ENCODE peak calls at places on chromosomes 12 and 14, in nine cellular contexts. X is AG04450; R is CD4-positive, alpha-beta T cell; Z is left lung; E is esophagus squamous epithelium; N is ascending aorta; W is PC-9; A is CD4-positive, CD25-positive, alpha-beta regulatory T cell; U is body of pancreas. M is an unnamed sample.

GRCh38 chr14:53692451-53693330 is 263.9 kb downstream of the BMP4 start:
- DNase-seq in N (no peak), U (no peak), X (no peak), A (no peak), E (no peak), R (no peak), W (no peak), Z (no peak), M (no peak)

GRCh38 chr12:18998343-18999270 is 130.9 kb upstream of the PLEKHA5 start:
- DNase-seq in R (no peak), A (no peak), E (no peak), Z (peak; percentile 33), U (no peak), X (peak; percentile 71), W (no peak), N (no peak), M (no peak)

GRCh38 chr12:113405687-113406086 is 2.0 kb upstream of the SDS start:
- DNase-seq in N (no peak), Z (no peak), E (no peak), X (no peak), R (no peak), U (no peak), W (no peak), A (no peak), M (no peak)

GRCh38 chr14:35808076-35808657 is 928 bp downstream of the RALGAPA1 start:
- DNase-seq in E (no peak), X (no peak), Z (no peak), N (no peak), U (peak; percentile 23), A (no peak), W (peak; percentile 36), R (no peak), M (no peak)

GRCh38 chr12:179131-179884 is 34.6 kb downstream of the SLC6A12 start:
- DNase-seq in N (no peak), X (no peak), A (no peak), W (no peak), R (no peak), U (no peak), E (no peak), Z (no peak), M (no peak)

GRCh38 chr14:56811596-56812363 is 1.5 kb upstream of the OTX2 start:
- DNase-seq in U (no peak), A (no peak), N (no peak), W (no peak), X (no peak), R (no peak), E (no peak), Z (no peak), M (no peak)

GRCh38 chr14:99125616-99126431 is 146.2 kb downstream of the BCL11B start:
- DNase-seq in E (no peak), A (no peak), W (no peak), U (no peak), N (no peak), R (no peak), Z (no peak), X (no peak), M (peak; percentile 19)

GRCh38 chr14:78135450-78135891 is 34.7 kb upstream of the NRXN3 start:
- DNase-seq in R (no peak), A (no peak), Z (no peak), U (no peak), E (no peak), N (no peak), X (no peak), W (no peak), M (no peak)

GRCh38 chr14:89911018-89911919 is 43.3 kb downstream of the EFCAB11 start:
- DNase-seq in E (no peak), R (no peak), W (no peak), A (no peak), U (peak; percentile 23), X (no peak), N (no peak), Z (no peak), M (peak; percentile 57)

GRCh38 chr14:39351708-39352107 is 80.5 kb downstream of the FBXO33 start:
- DNase-seq in U (no peak), Z (no peak), A (no peak), R (no peak), E (no peak), W (no peak), N (no peak), X (no peak), M (no peak)

DNA sequence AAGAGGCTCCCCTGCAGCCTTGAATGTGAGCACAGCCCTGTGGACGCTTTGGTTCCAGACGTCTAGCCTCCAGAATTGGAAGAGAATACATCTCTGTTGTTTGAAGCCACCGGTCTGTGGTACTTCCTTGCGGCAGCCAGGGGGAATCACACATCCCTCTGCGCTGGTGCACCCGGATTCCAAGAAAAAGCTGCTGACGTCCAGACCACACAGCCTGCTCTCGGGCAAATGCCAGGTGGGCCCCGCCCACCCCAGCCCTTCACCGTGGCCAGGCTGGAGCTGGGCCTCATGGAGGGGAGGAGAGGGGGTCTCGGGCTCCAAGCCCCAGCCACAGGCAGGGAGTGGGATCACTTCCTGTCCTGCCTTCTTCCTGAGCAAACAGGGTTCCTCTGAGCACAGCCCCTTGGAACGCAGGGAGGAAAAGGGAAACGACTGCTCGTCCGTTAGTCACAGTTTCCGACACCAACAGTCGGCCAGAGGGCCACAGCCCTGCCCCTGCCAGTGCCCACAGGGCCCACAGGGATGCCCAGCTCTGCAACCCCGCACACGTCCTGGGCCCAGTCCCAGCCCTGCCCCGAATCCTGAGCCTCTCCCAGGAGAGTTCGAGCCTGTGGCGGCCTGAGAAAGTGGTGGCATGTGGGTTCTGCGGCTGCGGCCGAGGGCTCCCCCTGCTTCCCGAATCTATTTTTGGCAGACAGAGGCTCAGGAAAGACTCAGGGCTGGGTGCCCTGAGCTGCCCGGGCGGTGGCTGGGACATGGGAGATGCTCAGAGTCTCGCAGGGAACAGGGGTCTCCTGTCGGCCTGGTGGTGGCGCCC is 85.3 kb downstream of the RFLNA start:
- DNase-seq in X (peak; percentile 58), U (no peak), E (no peak), W (no peak), A (no peak), N (peak; percentile 73), R (no peak), Z (peak; percentile 71), M (peak; percentile 38)
- H3K27ac ChIP-seq in X (peak overlapping the region; percentile 95), U (peak overlapping the region; percentile 74), E (peak overlapping the region; percentile 88), W (no peak overlapping the region), A (no peak overlapping the region), N (peak overlapping the region; percentile 89), R (no peak overlapping the region), Z (peak overlapping the region; percentile 84), M (peak overlapping the region; percentile 64)

GRCh38 chr12:2432856-2433255 is 361.9 kb upstream of the FKBP4 start:
- DNase-seq in W (no peak), X (no peak), U (no peak), N (no peak), A (no peak), E (no peak), Z (no peak), R (no peak), M (no peak)

GRCh38 chr12:2431810-2432209 is 363.0 kb upstream of the FKBP4 start:
- DNase-seq in X (no peak), E (no peak), W (no peak), U (no peak), A (no peak), Z (no peak), N (no peak), R (no peak), M (no peak)

DNA sequence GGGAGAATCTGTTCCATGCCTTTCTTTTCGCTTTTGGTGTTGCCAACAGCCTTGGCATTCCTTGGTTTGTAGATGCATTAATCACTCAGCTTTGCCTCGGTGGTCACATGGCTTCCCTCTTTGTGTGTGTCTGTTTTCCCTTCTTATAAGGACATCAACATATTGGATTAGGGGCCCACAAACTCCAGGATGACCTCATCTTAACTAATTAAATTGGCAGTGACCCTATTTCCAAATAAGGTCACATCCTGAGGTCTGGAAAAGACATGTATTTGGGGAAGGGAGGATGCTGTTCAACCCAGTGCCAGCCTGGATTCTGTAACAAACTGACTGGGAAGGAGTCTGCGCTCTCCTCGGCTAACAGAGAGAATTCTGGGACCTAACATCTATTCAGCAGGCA is 365.7 kb upstream of the FKBP4 start:
- DNase-seq in X (no peak), R (no peak), Z (no peak), A (no peak), U (no peak), E (no peak), W (no peak), N (no peak), M (no peak)
- H3K27ac ChIP-seq in X (no peak overlapping the region), R (no peak overlapping the region), Z (no peak overlapping the region), A (no peak overlapping the region), U (no peak overlapping the region), E (peak overlapping the region; percentile 43), W (no peak overlapping the region), N (peak overlapping the region; percentile 86), M (no peak overlapping the region)

GRCh38 chr14:60164404-60164716 is 838 bp downstream of the DHRS7 start:
- DNase-seq in X (no peak), N (no peak), W (peak; percentile 75), E (no peak), A (no peak), R (no peak), U (no peak), Z (no peak), M (no peak)

GRCh38 chr14:60163741-60164140 is 1.5 kb downstream of the DHRS7 start:
- DNase-seq in W (no peak), A (no peak), N (no peak), U (no peak), X (no peak), R (no peak), E (no peak), Z (no peak), M (no peak)

GRCh38 chr14:60165547-60165876 is 314 bp upstream of the DHRS7 start:
- DNase-seq in W (no peak), N (no peak), Z (no peak), E (no peak), A (no peak), U (no peak), R (no peak), X (no peak), M (no peak)

GRCh38 chr14:60164717-60165546 is at the start of gene DHRS7:
- DNase-seq in W (peak; percentile 73), X (peak; percentile 24), R (peak; percentile 49), Z (peak; percentile 90), E (no peak), U (peak; percentile 81), N (peak; percentile 39), A (peak; percentile 64), M (peak; percentile 71)

DNA sequence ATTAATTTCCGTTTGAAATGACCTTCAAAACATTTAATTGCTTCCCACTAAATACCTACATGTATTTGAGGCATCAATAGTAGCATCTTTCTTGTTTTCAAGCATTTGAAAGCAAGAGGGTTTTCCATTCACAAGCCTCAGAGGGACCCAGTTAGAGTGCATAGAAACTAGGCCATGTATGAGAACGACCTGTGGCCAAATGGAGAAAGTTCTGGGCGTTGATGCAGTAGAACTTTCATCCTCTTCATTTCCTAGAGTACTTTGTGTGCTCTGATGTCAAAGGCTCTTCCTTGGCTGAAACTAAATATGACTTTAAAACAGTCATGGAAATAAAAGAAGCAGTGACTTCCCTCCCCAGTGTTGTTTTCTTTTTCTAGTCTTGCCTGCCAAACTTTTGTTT is 946 bp upstream of the DHRS7 start:
- DNase-seq in R (no peak), Z (no peak), U (no peak), N (no peak), A (no peak), W (no peak), E (no peak), X (no peak), M (no peak)
- H3K27ac ChIP-seq in R (peak overlapping the region; percentile 90), Z (peak overlapping the region; percentile 95), U (no peak overlapping the region), N (peak overlapping the region; percentile 93), A (peak overlapping the region; percentile 85), W (no peak overlapping the region), E (peak overlapping the region; percentile 94), X (no peak overlapping the region), M (peak overlapping the region; percentile 83)

DNA sequence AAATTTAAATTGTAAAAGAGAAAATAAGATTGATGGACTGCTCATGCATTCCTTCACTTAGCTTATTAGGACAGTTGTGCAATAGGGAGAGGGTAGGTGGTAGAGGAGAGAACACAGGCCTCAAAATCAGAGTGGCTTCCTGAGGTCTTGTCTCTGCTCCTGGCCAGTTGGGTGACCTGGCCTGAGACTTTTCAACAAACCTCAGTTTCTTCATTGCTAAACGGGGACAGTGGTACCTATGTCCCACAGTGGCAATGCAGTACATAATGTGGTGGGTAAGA is 2.6 kb downstream of the MAP3K12 start:
- DNase-seq in N (no peak), U (no peak), X (no peak), E (no peak), R (no peak), Z (no peak), W (no peak), A (no peak), M (no peak)
- H3K27ac ChIP-seq in N (peak overlapping the region; percentile 30), U (peak overlapping the region; percentile 70), X (peak overlapping the region; percentile 39), E (peak overlapping the region; percentile 97), R (no peak overlapping the region), Z (peak overlapping the region; percentile 61), W (no peak overlapping the region), A (no peak overlapping the region), M (no peak overlapping the region)

M was measured in caudate nucleus.